ENCODE peak calls at places on chromosome 13, in eight cellular contexts. D, K, Q, V, X, R, Z and T are unnamed samples.

GRCh38 chr13:31835932-31836331 is 96.6 kb downstream of the RXFP2 start:
- DNase-seq in K (no peak), D (peak; percentile 60), R (no peak), Z (peak; percentile 58), Q (peak; percentile 67), V (no peak), X (no peak), T (peak; percentile 69)

GRCh38 chr13:96020155-96020575 is 33.0 kb downstream of the UGGT2 start:
- DNase-seq in Z (peak; percentile 78), K (no peak), D (peak; percentile 46), X (no peak), Q (peak; percentile 39), R (peak; percentile 52), V (peak; percentile 42), T (peak; percentile 30)

GRCh38 chr13:73090116-73090811 is 31.5 kb downstream of the KLF5 start:
- DNase-seq in R (peak; percentile 30), Q (peak; percentile 36), V (no peak), K (no peak), D (peak; percentile 81), Z (peak; percentile 84), X (no peak), T (no peak)

GRCh38 chr13:67367385-67367784 is 137.2 kb upstream of the PCDH9 start:
- DNase-seq in K (no peak), D (no peak), V (no peak), Z (no peak), Q (no peak), R (no peak), X (no peak), T (no peak)

GRCh38 chr13:112562786-112563383 is 25.1 kb downstream of the TUBGCP3 start:
- DNase-seq in V (no peak), K (no peak), R (no peak), Q (no peak), Z (no peak), D (no peak), X (no peak), T (no peak)

GRCh38 chr13:106322628-106323027 is 212.8 kb downstream of the EFNB2 start:
- DNase-seq in X (no peak), K (no peak), Z (no peak), Q (no peak), R (no peak), D (no peak), V (no peak), T (no peak)

GRCh38 chr13:59846845-59847620 is 316.7 kb downstream of the DIAPH3 start:
- DNase-seq in K (no peak), D (no peak), Z (no peak), V (no peak), R (no peak), Q (no peak), X (no peak), T (no peak)

GRCh38 chr13:108176685-108177274 is 38.6 kb downstream of the LIG4 start:
- DNase-seq in D (no peak), Q (no peak), Z (peak; percentile 24), V (peak; percentile 34), X (no peak), K (peak; percentile 50), R (peak; percentile 54), T (no peak)

GRCh38 chr13:75761373-75761772 is 125.2 kb downstream of the LMO7 start:
- DNase-seq in V (no peak), R (no peak), Z (no peak), Q (no peak), X (no peak), K (no peak), D (peak; percentile 15), T (no peak)

GRCh38 chr13:93345642-93346220 is 119.1 kb downstream of the GPC6 start:
- DNase-seq in D (no peak), R (no peak), V (no peak), X (no peak), Z (peak; percentile 62), Q (no peak), K (no peak), T (no peak)

GRCh38 chr13:91459485-91459884 is 61.1 kb downstream of the GPC5 start:
- DNase-seq in R (no peak), V (no peak), D (no peak), X (no peak), Z (no peak), K (no peak), Q (no peak), T (no peak)

GRCh38 chr13:33110713-33111413 is 94.6 kb downstream of the KL start:
- DNase-seq in Q (no peak), D (no peak), K (no peak), X (peak; percentile 60), Z (peak; percentile 80), R (no peak), V (peak; percentile 40), T (no peak)

GRCh38 chr13:24251525-24251924 is 57.9 kb upstream of the C1QTNF9 start:
- DNase-seq in K (peak; percentile 76), R (no peak), D (no peak), V (no peak), X (no peak), Q (no peak), Z (no peak), T (no peak)

GRCh38 chr13:40275636-40276035 is 390.8 kb downstream of the FOXO1 start:
- DNase-seq in V (no peak), D (peak; percentile 24), Q (no peak), R (no peak), K (no peak), X (no peak), Z (peak; percentile 31), T (no peak)

GRCh38 chr13:99191900-99192399 is 8.7 kb upstream of the UBAC2 start:
- DNase-seq in K (no peak), Q (peak; percentile 36), R (no peak), D (no peak), X (peak; percentile 47), Z (no peak), V (no peak), T (no peak)

GRCh38 chr13:113178896-113179167 is 20.4 kb downstream of the PROZ start:
- DNase-seq in Z (no peak), D (no peak), X (no peak), R (no peak), K (no peak), Q (no peak), V (no peak), T (no peak)

GRCh38 chr13:50850445-50850844 is 7.0 kb upstream of the DLEU7 start:
- DNase-seq in K (no peak), Z (no peak), V (no peak), Q (no peak), X (no peak), D (no peak), R (no peak), T (no peak)

GRCh38 chr13:29503041-29503837 is 92.2 kb downstream of the SLC7A1 start:
- DNase-seq in Z (peak; percentile 49), Q (no peak), X (no peak), D (peak; percentile 63), V (no peak), R (peak; percentile 95), K (no peak), T (no peak)

GRCh38 chr13:60759499-60759898 is 362.5 kb downstream of the TDRD3 start:
- DNase-seq in Z (peak; percentile 82), K (no peak), V (no peak), X (no peak), D (no peak), R (no peak), Q (no peak), T (no peak)

GRCh38 chr13:50513528-50513863 is 330.0 kb downstream of the DLEU7 start:
- DNase-seq in V (no peak), X (no peak), D (no peak), R (no peak), K (no peak), Z (no peak), Q (no peak), T (no peak)

GRCh38 chr13:53104120-53104519 is 75.5 kb downstream of the OLFM4 start:
- DNase-seq in V (no peak), R (no peak), X (no peak), Q (no peak), Z (no peak), D (no peak), K (no peak), T (no peak)

GRCh38 chr13:93945621-93946020 is 533.9 kb downstream of the DCT start:
- DNase-seq in R (no peak), D (no peak), K (no peak), V (no peak), X (no peak), Z (no peak), Q (no peak), T (no peak)

GRCh38 chr13:109220631-109221030 is 565.8 kb downstream of the IRS2 start:
- DNase-seq in X (no peak), K (no peak), Q (no peak), Z (no peak), V (no peak), D (no peak), R (no peak), T (no peak)

GRCh38 chr13:67008075-67008668 is 222.0 kb downstream of the PCDH9 start:
- DNase-seq in K (no peak), X (no peak), Z (no peak), R (no peak), Q (no peak), V (no peak), D (no peak), T (no peak)

GRCh38 chr13:21616880-21617279 is 12.9 kb upstream of the MICU2 start:
- DNase-seq in X (no peak), Q (no peak), D (peak; percentile 40), K (no peak), R (no peak), Z (no peak), V (no peak), T (no peak)

GRCh38 chr13:24261566-24261965 is 47.8 kb upstream of the C1QTNF9 start:
- DNase-seq in X (no peak), V (no peak), Q (no peak), R (no peak), K (no peak), Z (no peak), D (no peak), T (no peak)

GRCh38 chr13:48154671-48155070 is 59.8 kb upstream of the MED4 start:
- DNase-seq in Z (no peak), R (no peak), V (no peak), X (no peak), Q (no peak), D (no peak), K (no peak), T (no peak)

GRCh38 chr13:28538932-28539331 is 44.0 kb upstream of the FLT1 start:
- DNase-seq in K (no peak), R (no peak), Z (no peak), V (no peak), D (no peak), X (no peak), Q (no peak), T (no peak)

GRCh38 chr13:60617863-60618733 is 221.1 kb downstream of the TDRD3 start:
- DNase-seq in D (peak; percentile 49), X (no peak), Q (no peak), K (no peak), R (peak; percentile 28), V (peak; percentile 32), Z (peak; percentile 59), T (peak; percentile 0)

GRCh38 chr13:64314286-64314685 is 2898.6 kb upstream of the PCDH20 start:
- DNase-seq in D (peak; percentile 1), Q (peak; percentile 67), Z (no peak), R (no peak), X (no peak), V (no peak), K (no peak), T (no peak)

GRCh38 chr13:52084971-52085370 is 43.9 kb downstream of the NEK5 start:
- DNase-seq in D (no peak), V (no peak), Z (no peak), R (no peak), Q (no peak), X (no peak), K (no peak), T (no peak)

GRCh38 chr13:73440296-73440895 is 381.6 kb downstream of the KLF5 start:
- DNase-seq in Z (peak; percentile 45), D (no peak), X (no peak), Q (no peak), K (no peak), V (no peak), R (no peak), T (no peak)

GRCh38 chr13:58876473-58876872 is 1244.9 kb downstream of the PCDH17 start:
- DNase-seq in R (no peak), V (no peak), Q (no peak), D (no peak), Z (no peak), K (no peak), X (no peak), T (no peak)

GRCh38 chr13:38415233-38415632 is 65.6 kb downstream of the UFM1 start:
- DNase-seq in Q (no peak), D (no peak), Z (no peak), X (no peak), R (no peak), K (no peak), V (no peak), T (no peak)